ENCODE peak calls at places on chromosomes 6 and 20, in four cellular contexts. One of them, this sample, is unnamed.

GRCh38 chr6:52514514-52514913 is 62.3 kb downstream of the TRAM2 start:
- DNase-seq in aorta: no peak
- DNase-seq in astrocyte of the spinal cord: peak
- DNase-seq in upper lobe of right lung: no peak
- DNase-seq in this sample: no peak

GRCh38 chr6:108961985-108962384 is 113.8 kb downstream of the ARMC2 start:
- DNase-seq in aorta: no peak
- DNase-seq in astrocyte of the spinal cord: peak
- DNase-seq in upper lobe of right lung: no peak
- DNase-seq in this sample: peak

GRCh38 chr6:167726043-167726442 is 100.7 kb upstream of the AFDN start:
- DNase-seq in aorta: no peak
- DNase-seq in astrocyte of the spinal cord: no peak
- DNase-seq in upper lobe of right lung: no peak
- DNase-seq in this sample: no peak

GRCh38 chr6:83057705-83058321 is 7.8 kb downstream of the UBE3D start:
- DNase-seq in aorta: no peak
- DNase-seq in astrocyte of the spinal cord: peak
- DNase-seq in upper lobe of right lung: no peak
- DNase-seq in this sample: no peak

GRCh38 chr6:68443704-68444103 is 191.4 kb upstream of the ADGRB3 start:
- DNase-seq in aorta: no peak
- DNase-seq in astrocyte of the spinal cord: no peak
- DNase-seq in upper lobe of right lung: no peak
- DNase-seq in this sample: no peak

GRCh38 chr6:72522735-72523141 is 99.1 kb upstream of the KCNQ5 start:
- DNase-seq in aorta: no peak
- DNase-seq in astrocyte of the spinal cord: no peak
- DNase-seq in upper lobe of right lung: no peak
- DNase-seq in this sample: no peak

GRCh38 chr20:61322151-61322860 is 70.2 kb downstream of the CDH4 start:
- DNase-seq in aorta: no peak
- DNase-seq in astrocyte of the spinal cord: no peak
- DNase-seq in upper lobe of right lung: peak
- DNase-seq in this sample: no peak

GRCh38 chr20:60453388-60453787 is 495.2 kb downstream of the CDH26 start:
- DNase-seq in aorta: no peak
- DNase-seq in astrocyte of the spinal cord: no peak
- DNase-seq in upper lobe of right lung: no peak
- DNase-seq in this sample: no peak

GRCh38 chr6:110485461-110485860 is 9.0 kb upstream of the SLC22A16 start:
- DNase-seq in aorta: no peak
- DNase-seq in astrocyte of the spinal cord: no peak
- DNase-seq in upper lobe of right lung: no peak
- DNase-seq in this sample: no peak

GRCh38 chr6:17242087-17242486 is 39.1 kb upstream of the RBM24 start:
- DNase-seq in aorta: no peak
- DNase-seq in astrocyte of the spinal cord: no peak
- DNase-seq in upper lobe of right lung: no peak
- DNase-seq in this sample: no peak

GRCh38 chr6:105568751-105569150 is 165.9 kb upstream of the PREP start:
- DNase-seq in aorta: no peak
- DNase-seq in astrocyte of the spinal cord: no peak
- DNase-seq in upper lobe of right lung: no peak
- DNase-seq in this sample: no peak

GRCh38 chr6:145067430-145067829 is 667.9 kb downstream of the EPM2A start:
- DNase-seq in aorta: no peak
- DNase-seq in astrocyte of the spinal cord: peak
- DNase-seq in upper lobe of right lung: no peak
- DNase-seq in this sample: no peak

GRCh38 chr20:25269833-25270170 is 21.9 kb downstream of the PYGB start:
- DNase-seq in aorta: no peak
- DNase-seq in astrocyte of the spinal cord: no peak
- DNase-seq in upper lobe of right lung: peak
- DNase-seq in this sample: no peak

GRCh38 chr20:16580127-16580526 is 6.9 kb upstream of the KIF16B start:
- DNase-seq in aorta: no peak
- DNase-seq in astrocyte of the spinal cord: peak
- DNase-seq in upper lobe of right lung: no peak
- DNase-seq in this sample: no peak

GRCh38 chr20:59006167-59006863 is 739 bp downstream of the CTSZ start:
- DNase-seq in aorta: peak
- DNase-seq in astrocyte of the spinal cord: no peak
- DNase-seq in upper lobe of right lung: peak
- DNase-seq in this sample: no peak

GRCh38 chr20:59006864-59007757 is at the start of gene CTSZ:
- DNase-seq in aorta: peak
- DNase-seq in astrocyte of the spinal cord: no peak
- DNase-seq in upper lobe of right lung: peak
- DNase-seq in this sample: no peak

GRCh38 chr20:59005523-59006166 is 1.4 kb downstream of the CTSZ start:
- DNase-seq in aorta: no peak
- DNase-seq in astrocyte of the spinal cord: no peak
- DNase-seq in upper lobe of right lung: no peak
- DNase-seq in this sample: no peak

GRCh38 chr20:59008715-59009336 is 1.8 kb upstream of the CTSZ start:
- DNase-seq in aorta: no peak
- DNase-seq in astrocyte of the spinal cord: no peak
- DNase-seq in upper lobe of right lung: no peak
- DNase-seq in this sample: no peak

DNA sequence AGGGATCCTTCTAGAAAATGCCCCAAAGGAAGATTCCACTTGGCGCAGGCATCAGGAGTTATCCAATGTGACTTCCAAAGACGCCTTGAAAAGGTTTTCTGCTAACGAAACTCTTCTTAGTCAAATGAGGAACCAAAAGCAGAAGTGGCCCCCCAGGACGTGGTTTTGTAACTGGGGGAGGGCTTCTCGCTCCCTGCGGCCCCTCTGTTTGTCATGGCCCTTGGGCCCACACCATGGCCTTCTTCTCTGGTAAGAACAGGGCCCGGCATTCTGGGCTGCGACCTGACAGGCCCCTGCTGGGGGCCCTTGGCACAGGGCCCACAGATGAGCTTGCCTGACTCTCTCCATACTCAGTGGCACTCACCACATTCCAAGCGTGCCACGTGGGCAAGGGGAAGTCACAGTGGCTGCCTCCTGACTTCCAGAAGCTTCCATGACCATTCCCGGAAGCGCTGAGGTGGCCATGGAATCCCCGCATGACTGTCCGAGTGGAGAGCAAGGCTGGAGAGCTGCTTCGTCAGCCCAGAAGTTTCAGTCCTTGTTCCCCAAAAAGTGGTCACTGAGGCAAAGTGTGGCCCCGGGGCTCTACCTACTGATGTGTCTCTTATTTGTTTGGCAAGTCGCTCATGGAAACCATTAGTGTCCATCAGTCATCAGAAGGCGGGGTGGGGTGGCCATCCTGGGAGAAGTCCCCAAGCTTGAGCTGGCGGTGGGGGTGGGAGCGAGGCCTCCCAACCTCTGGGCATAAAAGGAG is 881 bp upstream of the CTSZ start:
- DNase-seq in aorta: peak
- DNase-seq in astrocyte of the spinal cord: no peak
- DNase-seq in upper lobe of right lung: peak
- DNase-seq in this sample: no peak
- H3K4me3 ChIP-seq in aorta: no peak
- H3K4me3 ChIP-seq in astrocyte of the spinal cord: no peak
- H3K4me3 ChIP-seq in upper lobe of right lung: peak
- H3K4me3 ChIP-seq in this sample: no peak

GRCh38 chr6:166167258-166167731 is 356 bp downstream of the TBXT start:
- DNase-seq in aorta: no peak
- DNase-seq in astrocyte of the spinal cord: no peak
- DNase-seq in upper lobe of right lung: no peak
- DNase-seq in this sample: no peak

GRCh38 chr6:166165558-166166313 is 1.9 kb downstream of the TBXT start:
- DNase-seq in aorta: no peak
- DNase-seq in astrocyte of the spinal cord: no peak
- DNase-seq in upper lobe of right lung: no peak
- DNase-seq in this sample: no peak

GRCh38 chr6:166167801-166168615 is at the start of gene TBXT:
- DNase-seq in aorta: no peak
- DNase-seq in astrocyte of the spinal cord: no peak
- DNase-seq in upper lobe of right lung: no peak
- DNase-seq in this sample: no peak

GRCh38 chr6:166168616-166169548 is 1.2 kb upstream of the TBXT start:
- DNase-seq in aorta: no peak
- DNase-seq in astrocyte of the spinal cord: no peak
- DNase-seq in upper lobe of right lung: no peak
- DNase-seq in this sample: no peak

DNA sequence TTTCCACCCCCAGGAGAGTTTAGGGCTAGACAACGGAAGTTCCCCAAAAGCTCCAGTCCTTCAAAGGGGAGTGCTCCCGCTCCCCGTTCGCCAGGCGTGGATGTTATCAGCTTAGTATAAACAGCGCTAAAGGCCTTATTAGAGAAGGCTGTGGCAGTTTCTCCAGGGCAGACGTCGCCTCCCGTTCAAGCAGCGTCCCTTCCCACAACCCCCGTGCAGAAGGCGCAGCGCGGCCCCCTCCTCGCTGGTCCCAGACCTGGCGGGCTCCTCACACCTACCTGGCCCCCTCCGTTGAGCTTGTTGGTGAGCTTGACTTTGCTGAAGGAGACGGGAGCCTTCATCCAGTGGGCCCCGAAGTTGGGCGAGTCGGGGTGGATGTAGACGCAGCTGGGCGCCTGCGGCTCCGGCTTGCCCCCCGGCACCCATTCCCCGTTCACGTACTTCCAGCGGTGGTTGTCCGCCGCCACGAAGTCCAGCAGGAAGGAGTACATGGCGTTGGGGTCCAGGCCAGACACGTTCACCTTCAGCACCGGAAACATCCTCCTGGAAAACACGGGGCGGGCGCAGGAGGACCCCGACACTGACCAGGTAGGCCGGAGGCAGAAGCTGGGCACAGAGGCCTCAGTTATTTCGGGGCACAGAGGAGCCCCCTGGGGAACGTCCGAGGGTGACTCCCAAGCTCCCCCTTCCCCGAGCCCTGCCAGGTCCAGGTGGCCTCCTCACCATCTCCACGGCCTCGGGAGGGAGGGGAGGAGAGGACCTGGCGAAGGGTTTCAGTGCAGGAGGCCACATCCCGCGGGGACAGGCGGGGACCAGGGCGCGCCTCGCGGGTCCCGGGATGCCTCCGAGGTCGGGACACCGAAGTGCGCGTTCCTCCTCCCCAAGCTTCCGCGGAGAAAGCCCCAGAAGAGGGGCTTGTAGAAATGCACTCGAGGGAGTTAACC is 1.1 kb downstream of the TBXT start:
- DNase-seq in aorta: no peak
- DNase-seq in astrocyte of the spinal cord: no peak
- DNase-seq in upper lobe of right lung: no peak
- DNase-seq in this sample: no peak
- H3K4me3 ChIP-seq in aorta: no peak
- H3K4me3 ChIP-seq in astrocyte of the spinal cord: no peak
- H3K4me3 ChIP-seq in upper lobe of right lung: no peak
- H3K4me3 ChIP-seq in this sample: no peak

GRCh38 chr20:22681591-22682248 is 97.3 kb upstream of the FOXA2 start:
- DNase-seq in aorta: no peak
- DNase-seq in astrocyte of the spinal cord: no peak
- DNase-seq in upper lobe of right lung: no peak
- DNase-seq in this sample: no peak
- H3K4me3 ChIP-seq in aorta: no peak
- H3K4me3 ChIP-seq in astrocyte of the spinal cord: no peak
- H3K4me3 ChIP-seq in upper lobe of right lung: no peak
- H3K4me3 ChIP-seq in this sample: no peak

DNA sequence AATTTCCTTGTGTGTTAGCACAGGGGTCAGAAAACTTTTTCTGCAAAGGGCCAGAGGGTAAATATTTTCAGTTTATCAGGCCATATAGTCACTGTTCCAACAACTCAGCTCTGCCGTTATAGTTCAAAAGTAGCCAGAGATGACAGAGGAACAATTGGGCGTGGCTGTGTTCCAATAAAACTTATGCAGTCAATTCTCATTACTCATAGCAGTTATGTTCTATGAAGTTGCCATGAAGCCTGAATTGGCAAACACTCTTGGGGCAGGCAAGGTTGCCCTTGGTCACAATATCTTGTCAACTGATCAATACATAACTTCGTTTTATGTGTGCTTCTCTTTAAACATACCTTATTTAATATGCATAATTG is 304.2 kb downstream of the TFAP2C start:
- DNase-seq in aorta: no peak
- DNase-seq in astrocyte of the spinal cord: no peak
- DNase-seq in upper lobe of right lung: no peak
- DNase-seq in this sample: no peak
- H3K4me3 ChIP-seq in aorta: no peak
- H3K4me3 ChIP-seq in astrocyte of the spinal cord: no peak
- H3K4me3 ChIP-seq in upper lobe of right lung: no peak
- H3K4me3 ChIP-seq in this sample: no peak

DNA sequence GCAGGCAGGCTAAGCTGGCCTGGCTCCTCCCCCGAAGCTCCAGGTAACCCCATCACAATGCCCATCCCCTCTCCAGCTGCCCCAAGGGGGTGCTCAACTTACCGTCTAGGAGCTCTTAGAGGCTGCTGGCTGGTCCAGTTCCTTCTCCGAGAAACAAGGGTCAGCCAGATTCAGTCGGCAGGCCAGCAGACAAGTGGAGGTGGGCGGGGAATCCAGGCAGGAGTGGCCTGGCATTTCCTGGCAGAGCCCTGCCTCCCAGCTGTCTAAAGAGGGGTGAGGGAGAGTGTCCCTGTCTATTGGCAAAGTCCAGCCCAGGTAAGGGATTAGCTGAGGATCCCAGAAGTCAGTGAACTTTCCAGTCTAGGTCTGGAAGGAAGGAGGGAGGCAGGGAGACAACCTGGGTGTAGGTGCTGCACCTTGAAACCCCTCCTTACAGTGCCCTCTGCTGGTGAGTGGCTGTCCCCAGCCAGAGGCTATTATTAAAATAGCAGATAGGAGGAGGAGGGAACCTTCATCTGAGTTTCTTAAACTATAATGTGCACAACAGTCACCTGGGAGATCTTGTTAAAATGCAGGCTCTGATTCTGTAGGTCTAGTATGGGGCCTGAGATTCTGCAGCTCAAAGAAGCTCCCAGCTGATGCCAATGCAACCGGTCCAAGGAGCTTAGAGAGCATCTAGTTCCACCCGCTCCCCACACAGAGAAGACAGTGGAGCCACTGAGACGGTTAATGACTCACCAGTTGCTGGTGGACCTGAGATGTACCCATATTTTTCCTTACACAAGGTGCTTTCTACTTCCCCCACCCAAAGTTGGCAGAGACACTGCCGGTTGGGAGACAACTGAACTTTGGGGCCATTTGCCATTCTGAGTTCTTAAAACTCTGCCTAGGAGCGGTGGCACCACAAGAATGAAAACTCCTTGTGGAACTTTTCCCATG is at the start of gene UNC5CL:
- DNase-seq in aorta: no peak
- DNase-seq in astrocyte of the spinal cord: no peak
- DNase-seq in upper lobe of right lung: peak
- DNase-seq in this sample: no peak
- H3K4me3 ChIP-seq in aorta: no peak
- H3K4me3 ChIP-seq in astrocyte of the spinal cord: no peak
- H3K4me3 ChIP-seq in upper lobe of right lung: no peak
- H3K4me3 ChIP-seq in this sample: no peak